ENCODE peak calls at places on chromosomes 5 and 9, in four cellular contexts. O is epithelial cell of esophagus, Z is DMS79 treated with DMSO at 0.1 percent for 48 hours, M is putamen. Y is an unnamed sample.

GRCh38 chr9:110921705-110922104 is 116.6 kb downstream of the LPAR1 start:
- DNase-seq in O (no peak), Z (no peak), M (no peak), Y (no peak)

GRCh38 chr5:59065551-59065950 is 482.7 kb downstream of the RAB3C start:
- DNase-seq in O (peak; percentile 58), Z (no peak), M (no peak), Y (no peak)

GRCh38 chr9:14323083-14323968 is 9.4 kb upstream of the NFIB start:
- DNase-seq in O (no peak), Z (peak; percentile 91), M (no peak), Y (no peak)

GRCh38 chr9:92292338-92293074 is 991 bp downstream of the IARS1 start:
- DNase-seq in O (peak; percentile 75), Z (no peak), M (no peak), Y (no peak)

GRCh38 chr5:146778795-146779579 is 99.6 kb downstream of the PPP2R2B start:
- DNase-seq in O (no peak), Z (no peak), M (no peak), Y (no peak)

GRCh38 chr5:98775962-98776687 is 2.7 kb downstream of the RGMB start:
- DNase-seq in O (peak; percentile 67), Z (peak; percentile 52), M (no peak), Y (no peak)

GRCh38 chr5:87845734-87846133 is 422.9 kb downstream of the TMEM161B start:
- DNase-seq in O (no peak), Z (no peak), M (no peak), Y (no peak)

GRCh38 chr5:74950836-74951515 is 84.8 kb upstream of the FAM169A start:
- DNase-seq in O (no peak), Z (no peak), M (no peak), Y (no peak)

GRCh38 chr9:16828335-16829281 is 41.9 kb downstream of the BNC2 start:
- DNase-seq in O (peak; percentile 31), Z (peak; percentile 4), M (no peak), Y (no peak)

GRCh38 chr9:110641350-110641749 is 27.2 kb upstream of the MUSK start:
- DNase-seq in O (peak; percentile 45), Z (no peak), M (no peak), Y (no peak)

GRCh38 chr5:130135506-130135905 is 231.2 kb downstream of the CHSY3 start:
- DNase-seq in O (peak; percentile 80), Z (no peak), M (no peak), Y (no peak)

GRCh38 chr5:65651144-65651543 is 26.3 kb downstream of the SHLD3 start:
- DNase-seq in O (no peak), Z (no peak), M (no peak), Y (no peak)

GRCh38 chr5:1901983-1902382 is 19.3 kb upstream of the IRX4 start:
- DNase-seq in O (no peak), Z (no peak), M (no peak), Y (no peak)

GRCh38 chr5:57267796-57268195 is 93.9 kb downstream of the GPBP1 start:
- DNase-seq in O (no peak), Z (no peak), M (no peak), Y (no peak)

GRCh38 chr9:80305136-80305535 is 733.4 kb downstream of the TLE4 start:
- DNase-seq in O (no peak), Z (no peak), M (no peak), Y (no peak)